ENCODE peak calls at places on chromosome 1, in six cellular contexts. One of them, this sample, is unnamed.

GRCh38 chr1:93905734-93906133 is 3.5 kb downstream of the GCLM start:
- DNase-seq in ureter: no peak
- DNase-seq in fibroblast of gingiva: peak; percentile 14
- DNase-seq in stimulated activated CD4-positive, alpha-beta T cell treated with anti-CD3 and anti-CD28 coated beads, Interleukin-12 subunit alpha, Interleukin-12 subunit beta, amount 100 ng/mL, for 4 hours: no peak
- DNase-seq in progenitor cell of endocrine pancreas: no peak
- DNase-seq in neuronal stem cell: no peak
- DNase-seq in this sample: no peak

GRCh38 chr1:201511925-201512539 is 5.1 kb upstream of the CSRP1 start:
- DNase-seq in ureter: peak; percentile 54
- DNase-seq in fibroblast of gingiva: peak; percentile 17
- DNase-seq in stimulated activated CD4-positive, alpha-beta T cell treated with anti-CD3 and anti-CD28 coated beads, Interleukin-12 subunit alpha, Interleukin-12 subunit beta, amount 100 ng/mL, for 4 hours: no peak
- DNase-seq in progenitor cell of endocrine pancreas: no peak
- DNase-seq in neuronal stem cell: no peak
- DNase-seq in this sample: no peak

GRCh38 chr1:167922611-167923074 is 8.7 kb upstream of the ADCY10 start:
- DNase-seq in ureter: no peak
- DNase-seq in fibroblast of gingiva: no peak
- DNase-seq in stimulated activated CD4-positive, alpha-beta T cell treated with anti-CD3 and anti-CD28 coated beads, Interleukin-12 subunit alpha, Interleukin-12 subunit beta, amount 100 ng/mL, for 4 hours: no peak
- DNase-seq in progenitor cell of endocrine pancreas: no peak
- DNase-seq in neuronal stem cell: no peak
- DNase-seq in this sample: no peak

GRCh38 chr1:3456449-3456963 is 2.0 kb downstream of the ARHGEF16 start:
- DNase-seq in ureter: no peak
- DNase-seq in fibroblast of gingiva: no peak
- DNase-seq in stimulated activated CD4-positive, alpha-beta T cell treated with anti-CD3 and anti-CD28 coated beads, Interleukin-12 subunit alpha, Interleukin-12 subunit beta, amount 100 ng/mL, for 4 hours: no peak
- DNase-seq in progenitor cell of endocrine pancreas: no peak
- DNase-seq in neuronal stem cell: no peak
- DNase-seq in this sample: no peak

GRCh38 chr1:8239039-8239305 is 78.9 kb upstream of the SLC45A1 start:
- DNase-seq in ureter: peak; percentile 61
- DNase-seq in fibroblast of gingiva: peak; percentile 59
- DNase-seq in stimulated activated CD4-positive, alpha-beta T cell treated with anti-CD3 and anti-CD28 coated beads, Interleukin-12 subunit alpha, Interleukin-12 subunit beta, amount 100 ng/mL, for 4 hours: no peak
- DNase-seq in progenitor cell of endocrine pancreas: no peak
- DNase-seq in neuronal stem cell: no peak
- DNase-seq in this sample: no peak

GRCh38 chr1:64834734-64835133 is 89.9 kb downstream of the RAVER2 start:
- DNase-seq in ureter: no peak
- DNase-seq in fibroblast of gingiva: no peak
- DNase-seq in stimulated activated CD4-positive, alpha-beta T cell treated with anti-CD3 and anti-CD28 coated beads, Interleukin-12 subunit alpha, Interleukin-12 subunit beta, amount 100 ng/mL, for 4 hours: no peak
- DNase-seq in progenitor cell of endocrine pancreas: no peak
- DNase-seq in neuronal stem cell: no peak
- DNase-seq in this sample: no peak

GRCh38 chr1:116375884-116376733 is 3.1 kb downstream of the ATP1A1 start:
- DNase-seq in ureter: peak; percentile 82
- DNase-seq in fibroblast of gingiva: peak; percentile 82
- DNase-seq in stimulated activated CD4-positive, alpha-beta T cell treated with anti-CD3 and anti-CD28 coated beads, Interleukin-12 subunit alpha, Interleukin-12 subunit beta, amount 100 ng/mL, for 4 hours: peak; percentile 39
- DNase-seq in progenitor cell of endocrine pancreas: no peak
- DNase-seq in neuronal stem cell: no peak
- DNase-seq in this sample: no peak

GRCh38 chr1:167158813-167159275 is 61.8 kb upstream of the POU2F1 start:
- DNase-seq in ureter: no peak
- DNase-seq in fibroblast of gingiva: no peak
- DNase-seq in stimulated activated CD4-positive, alpha-beta T cell treated with anti-CD3 and anti-CD28 coated beads, Interleukin-12 subunit alpha, Interleukin-12 subunit beta, amount 100 ng/mL, for 4 hours: no peak
- DNase-seq in progenitor cell of endocrine pancreas: no peak
- DNase-seq in neuronal stem cell: no peak
- DNase-seq in this sample: no peak

This sample was measured in NK-92 treated with Interleukin-12 subunit alpha and Interleukin-12 subunit beta, amount 100 ng/mL, for 24 hours.